ENCODE peak calls at places on chromosomes 7 and 10, in eight cellular contexts. P is colonic mucosa; U is H7; Z is cardiac fibroblast; E is Calu3; C is activated CD4-positive, alpha-beta T cell treated with anti-CD3 and anti-CD28 coated beads for 36 hours; O is SJSA1; M is NCI-H2081. A is an unnamed sample.

GRCh38 chr10:126491476-126491875 is 103.2 kb upstream of the ADAM12 start:
- DNase-seq in P (no peak), U (no peak), Z (no peak), E (no peak), C (no peak), O (no peak), M (no peak), A (no peak)

GRCh38 chr7:117645456-117646181 is 165.8 kb downstream of the CFTR start:
- DNase-seq in P (no peak), U (no peak), Z (peak), E (no peak), C (no peak), O (peak), M (no peak), A (peak)

GRCh38 chr10:106479619-106480018 is 684.9 kb downstream of the SORCS1 start:
- DNase-seq in P (no peak), U (no peak), Z (peak), E (no peak), C (no peak), O (no peak), M (no peak), A (no peak)

GRCh38 chr10:124119216-124119615 is 25.8 kb upstream of the CHST15 start:
- DNase-seq in P (no peak), U (no peak), Z (no peak), E (no peak), C (no peak), O (no peak), M (no peak), A (no peak)

GRCh38 chr10:78865931-78866717 is 202.6 kb upstream of the ZMIZ1 start:
- DNase-seq in P (no peak), U (peak), Z (no peak), E (no peak), C (no peak), O (no peak), M (no peak), A (no peak)

GRCh38 chr10:65234261-65234660 is 1691.6 kb upstream of the LRRTM3 start:
- DNase-seq in P (no peak), U (no peak), Z (no peak), E (no peak), C (no peak), O (no peak), M (no peak), A (no peak)

GRCh38 chr7:120931243-120931642 is 19.3 kb upstream of the ING3 start:
- DNase-seq in P (no peak), U (no peak), Z (peak), E (no peak), C (no peak), O (no peak), M (no peak), A (no peak)

GRCh38 chr10:50469288-50469687 is 154.5 kb downstream of the SGMS1 start:
- DNase-seq in P (no peak), U (no peak), Z (peak), E (no peak), C (no peak), O (peak), M (no peak), A (no peak)

GRCh38 chr7:17787257-17787656 is 153.0 kb downstream of the SNX13 start:
- DNase-seq in P (no peak), U (no peak), Z (no peak), E (no peak), C (no peak), O (no peak), M (no peak), A (no peak)

GRCh38 chr7:130381468-130382312 is 1.4 kb downstream of the CPA1 start:
- DNase-seq in P (no peak), U (peak), Z (peak), E (no peak), C (no peak), O (no peak), M (no peak), A (no peak)

GRCh38 chr7:22654836-22655235 is 72.2 kb upstream of the IL6 start:
- DNase-seq in P (no peak), U (no peak), Z (no peak), E (no peak), C (no peak), O (no peak), M (no peak), A (no peak)

GRCh38 chr10:1589257-1589656 is 148.1 kb downstream of the ADARB2 start:
- DNase-seq in P (no peak), U (no peak), Z (no peak), E (no peak), C (no peak), O (no peak), M (no peak), A (no peak)

GRCh38 chr10:80204801-80205477 is 398 bp downstream of the ANXA11 start:
- DNase-seq in P (peak), U (peak), Z (no peak), E (no peak), C (peak), O (peak), M (peak), A (no peak)

GRCh38 chr10:72487116-72487515 is 132.4 kb upstream of the DNAJB12 start:
- DNase-seq in P (no peak), U (no peak), Z (no peak), E (no peak), C (no peak), O (no peak), M (no peak), A (no peak)

GRCh38 chr7:101405474-101406067 is 42.9 kb downstream of the COL26A1 start:
- DNase-seq in P (no peak), U (no peak), Z (no peak), E (no peak), C (no peak), O (no peak), M (no peak), A (no peak)

GRCh38 chr10:113007821-113008220 is 57.8 kb downstream of the TCF7L2 start:
- DNase-seq in P (no peak), U (no peak), Z (no peak), E (no peak), C (peak), O (no peak), M (no peak), A (no peak)

GRCh38 chr7:41096921-41097320 is 606.0 kb downstream of the INHBA start:
- DNase-seq in P (no peak), U (no peak), Z (peak), E (no peak), C (no peak), O (peak), M (no peak), A (no peak)

GRCh38 chr7:52504546-52504945 is 530.9 kb upstream of the POM121L12 start:
- DNase-seq in P (no peak), U (no peak), Z (no peak), E (no peak), C (no peak), O (no peak), M (no peak), A (no peak)

A was measured in A549.